ENCODE peak calls at places on chromosomes 5 and 9, in eight cellular contexts. E is transverse colon, Y is vagina, K is astrocyte, T is foreskin fibroblast, Q is endodermal cell, O is AG04450, J is cardiac fibroblast. H is an unnamed sample.
A peak's percentile ranks its signal among the peaks of the same experiment; 100 is the strongest.

GRCh38 chr9:107492381-107492780 is 2.8 kb upstream of the KLF4 start:
- DNase-seq in K (no peak), J (no peak), T (peak; percentile 26), E (no peak), Y (no peak), O (no peak), Q (no peak), H (peak; percentile 20)

GRCh38 chr5:123950701-123951100 is 438.7 kb downstream of the CSNK1G3 start:
- DNase-seq in E (no peak), Y (no peak), T (no peak), Q (no peak), J (no peak), O (no peak), K (no peak), H (no peak)

GRCh38 chr5:59729357-59729756 is 164.2 kb downstream of the PDE4D start:
- DNase-seq in E (no peak), Q (no peak), O (no peak), Y (no peak), K (no peak), T (no peak), J (no peak), H (no peak)

GRCh38 chr5:163440954-163441353 is 3.6 kb downstream of the CCNG1 start:
- DNase-seq in J (no peak), Q (no peak), T (no peak), Y (no peak), E (no peak), K (no peak), O (no peak), H (no peak)

GRCh38 chr5:99032234-99033013 is 103.6 kb upstream of the CHD1 start:
- DNase-seq in Q (peak; percentile 84), J (peak; percentile 90), E (peak; percentile 72), K (peak; percentile 57), O (peak; percentile 63), T (peak; percentile 74), Y (no peak), H (peak; percentile 93)

GRCh38 chr5:60929024-60929423 is 15.8 kb downstream of the ERCC8 start:
- DNase-seq in Q (no peak), K (no peak), O (no peak), J (peak; percentile 12), T (no peak), Y (no peak), E (no peak), H (peak; percentile 34)

GRCh38 chr9:134863306-134863902 is 17.2 kb upstream of the FCN2 start:
- DNase-seq in J (no peak), E (no peak), T (no peak), O (no peak), Y (no peak), K (no peak), Q (peak; percentile 35), H (no peak)

GRCh38 chr5:57538341-57538955 is 55.8 kb upstream of the ACTBL2 start:
- DNase-seq in E (no peak), K (peak; percentile 77), Q (no peak), O (peak; percentile 37), Y (no peak), J (peak; percentile 88), T (peak; percentile 72), H (peak; percentile 57)

DNA sequence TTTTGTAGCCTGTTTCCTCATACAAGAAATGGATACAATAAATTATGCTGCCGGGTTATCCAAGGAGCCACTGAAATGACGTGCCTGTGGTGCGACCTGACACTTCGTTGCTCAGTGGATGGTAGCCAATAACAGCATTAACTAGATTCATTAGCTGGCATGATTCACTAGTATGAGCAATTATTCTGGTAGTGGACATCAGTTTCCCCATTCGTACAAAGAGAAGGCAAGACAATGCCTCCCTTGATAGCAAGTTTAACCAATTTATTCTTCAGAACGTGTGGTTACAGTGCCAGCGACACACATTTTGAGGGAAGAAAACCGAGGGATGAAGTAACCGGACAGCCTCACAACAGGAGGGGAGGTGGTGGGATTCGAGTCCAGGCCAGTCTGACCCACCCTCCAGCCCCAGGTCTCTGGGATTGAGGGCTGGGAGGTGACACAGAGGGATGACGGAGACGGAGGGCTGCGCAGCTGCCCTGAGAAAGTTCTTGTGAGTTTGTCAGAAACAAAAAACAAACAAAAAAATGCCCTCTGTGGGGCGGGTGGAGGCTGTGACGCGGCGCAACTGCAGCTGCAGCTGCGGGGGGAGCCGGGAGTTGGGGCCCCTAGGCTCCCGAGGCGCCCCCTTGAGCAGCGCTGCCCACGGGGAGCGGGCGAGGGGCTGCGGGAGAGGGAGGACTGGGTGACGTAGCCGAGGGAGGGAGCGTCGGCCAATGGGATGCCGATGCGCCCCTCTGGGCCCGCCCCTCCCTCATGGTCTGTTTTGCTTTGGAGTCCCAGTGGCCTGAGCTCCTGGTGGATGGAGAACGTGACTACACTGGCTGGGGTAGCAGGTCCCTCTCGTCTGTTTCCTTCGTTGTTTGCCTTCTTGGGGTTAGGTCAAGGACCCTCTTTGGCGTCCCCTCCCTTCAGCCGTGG is 10.9 kb downstream of the LHX2 start:
- DNase-seq in T (no peak), O (no peak), Y (no peak), K (peak; percentile 57), E (no peak), J (no peak), Q (peak; percentile 93), H (no peak)
- TF ChIP-seq CTCF in T (no peak), O (no peak), Y (no peak), K (no peak), E (no peak), J (no peak), Q (peak; percentile 70), H (no peak)

GRCh38 chr9:96047741-96048115 is 172.2 kb downstream of the ERCC6L2 start:
- DNase-seq in K (no peak), O (no peak), T (no peak), Y (no peak), Q (no peak), J (no peak), E (no peak), H (no peak)
- H3K4me3 ChIP-seq in K (no peak overlapping the region), O (no peak overlapping the region), T (no peak overlapping the region), Y (no peak overlapping the region), Q (no peak overlapping the region), J (no peak overlapping the region), E (no peak overlapping the region), H (no peak overlapping the region)

GRCh38 chr5:134692722-134693121 is 44.1 kb downstream of the SEC24A start:
- DNase-seq in Q (no peak), O (no peak), T (no peak), J (no peak), E (no peak), K (no peak), Y (no peak), H (no peak)
- TF ChIP-seq CTCF in Q (no peak), O (no peak), T (no peak), J (no peak), E (no peak), K (no peak), Y (no peak), H (no peak)

GRCh38 chr5:179820483-179821297 is at the start of gene SQSTM1:
- DNase-seq in T (peak; percentile 76), Y (no peak), E (peak; percentile 88), O (peak; percentile 55), Q (peak; percentile 90), J (peak; percentile 90), K (peak; percentile 50), H (peak; percentile 85)

GRCh38 chr5:179820127-179820482 is 600 bp upstream of the SQSTM1 start:
- DNase-seq in T (no peak), E (no peak), Q (no peak), K (no peak), J (no peak), O (no peak), Y (no peak), H (no peak)

GRCh38 chr5:179817071-179817840 is 3.4 kb upstream of the SQSTM1 start:
- DNase-seq in Q (peak; percentile 70), Y (no peak), K (no peak), J (no peak), O (no peak), T (no peak), E (no peak), H (no peak)

GRCh38 chr5:179819296-179820126 is 1.2 kb upstream of the SQSTM1 start:
- DNase-seq in J (peak; percentile 81), K (peak; percentile 62), O (no peak), Y (no peak), E (peak; percentile 77), Q (peak; percentile 91), T (peak; percentile 65), H (peak; percentile 84)

GRCh38 chr5:179818746-179819295 is 1.9 kb upstream of the SQSTM1 start:
- DNase-seq in O (peak; percentile 81), E (peak; percentile 97), K (peak; percentile 85), J (peak; percentile 98), Q (peak; percentile 92), Y (no peak), T (peak; percentile 96), H (peak; percentile 98)
- H3K4me3 ChIP-seq in O (peak overlapping the region; percentile 44), E (peak overlapping the region; percentile 24), K (no peak overlapping the region), J (peak overlapping the region; percentile 33), Q (no peak overlapping the region), Y (peak overlapping the region; percentile 99), T (peak overlapping the region; percentile 25), H (peak overlapping the region; percentile 41)

DNA sequence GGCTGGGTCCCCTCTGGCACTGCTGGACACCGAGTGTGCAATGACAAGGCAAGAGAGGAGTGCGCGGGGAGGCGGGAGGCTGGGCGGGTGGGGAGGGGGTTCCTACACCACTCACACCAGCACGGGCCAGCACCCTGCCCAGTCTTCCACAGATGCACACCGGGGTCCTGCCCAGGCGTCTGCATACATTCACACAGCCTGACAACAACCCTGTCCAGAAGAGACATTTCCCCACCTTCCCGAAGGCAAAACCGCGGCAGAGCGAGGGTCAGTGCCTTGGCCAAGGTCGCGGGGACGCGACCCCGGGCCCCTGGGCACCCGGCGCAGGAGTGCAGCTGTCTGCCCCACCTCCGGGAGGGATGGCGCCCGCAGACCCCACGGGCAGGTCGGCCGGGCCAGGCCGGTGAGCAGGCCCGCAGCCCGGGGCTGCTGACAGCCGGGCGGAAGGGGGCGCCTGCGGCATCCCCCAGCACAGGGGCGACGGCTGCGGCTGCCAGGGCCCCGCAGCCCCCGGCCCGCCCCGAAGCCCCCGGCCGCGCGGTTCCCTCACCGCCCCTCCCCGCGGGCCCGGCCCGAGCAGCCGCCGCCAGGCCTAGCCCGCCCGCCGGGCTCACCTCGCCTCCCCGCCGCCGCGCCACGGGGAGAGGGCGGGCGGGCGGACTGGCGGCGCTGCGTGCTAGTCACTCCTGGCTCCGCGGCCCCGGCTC is 496 bp downstream of the MAPK9 start:
- DNase-seq in K (no peak), E (peak; percentile 26), Y (no peak), J (no peak), T (no peak), O (no peak), Q (peak; percentile 68), H (peak; percentile 12)
- TF ChIP-seq CTCF in K (no peak), E (no peak), Y (no peak), J (no peak), T (peak; percentile 14), O (peak; percentile 30), Q (peak; percentile 40), H (peak; percentile 29)

DNA sequence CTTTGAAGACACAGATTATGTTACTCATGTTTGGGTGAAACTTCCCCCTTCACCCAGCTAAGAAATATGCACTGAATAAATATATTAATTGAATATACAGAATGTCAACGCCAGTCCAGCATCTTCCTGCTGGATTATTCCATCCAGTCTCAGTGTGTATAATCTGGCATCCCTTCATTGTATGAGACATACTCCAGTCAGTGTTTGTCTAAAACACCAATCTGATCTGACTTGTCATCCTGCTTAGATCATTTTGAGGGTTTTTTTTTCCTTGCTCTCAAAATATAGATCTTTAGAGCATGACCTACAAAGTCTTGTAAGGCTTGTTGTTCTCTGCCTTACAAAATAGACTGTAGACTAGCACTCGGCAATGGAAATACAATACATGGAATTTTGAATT is 195.1 kb downstream of the SMARCA2 start:
- DNase-seq in E (no peak), T (no peak), K (no peak), J (no peak), Y (no peak), Q (no peak), O (no peak), H (no peak)
- H3K4me3 ChIP-seq in E (no peak overlapping the region), T (no peak overlapping the region), K (no peak overlapping the region), J (no peak overlapping the region), Y (no peak overlapping the region), Q (no peak overlapping the region), O (no peak overlapping the region), H (no peak overlapping the region)

GRCh38 chr9:131181091-131181681 is 55.8 kb downstream of the NUP214 start:
- DNase-seq in Q (no peak), Y (no peak), J (no peak), K (no peak), E (no peak), O (no peak), T (no peak), H (no peak)
- TF ChIP-seq CTCF in Q (peak; percentile 66), Y (no peak), J (no peak), K (peak; percentile 5), E (no peak), O (peak; percentile 2), T (no peak), H (no peak)

H was measured in choroid plexus epithelial cell.